ENCODE peak calls at places on chromosomes 3 and 15, in ten cellular contexts. O is stimulated activated CD4-positive, alpha-beta T cell treated with anti-CD3 and anti-CD28 coated beads, Interleukin-2, amount 100 ng/mL, for 4 hours; S is fibroblast of pulmonary artery; K is WTC11; E is PC-3; I is HEK293T; B is heart left ventricle; L is glutamatergic neuron; Y is activated naive CD8-positive, alpha-beta T cell treated with anti-CD3 and anti-CD28 coated beads, Interleukin-2, amount 50 U/mL, for 24 hours; V is NCI-H1436. G is an unnamed sample.

GRCh38 chr3:1552831-1553230 is 460.0 kb downstream of the CNTN6 start:
- DNase-seq in V (no peak), B (no peak), L (no peak), O (no peak), S (no peak), E (no peak), I (no peak), K (no peak), Y (no peak), G (no peak)

GRCh38 chr3:32297366-32297765 is 58.9 kb downstream of the CMTM8 start:
- DNase-seq in B (no peak), Y (peak), S (no peak), K (no peak), E (no peak), I (no peak), V (no peak), L (no peak), O (peak), G (no peak)

GRCh38 chr3:707041-707440 is 385.8 kb upstream of the CNTN6 start:
- DNase-seq in B (no peak), S (no peak), K (no peak), E (no peak), Y (no peak), I (no peak), V (no peak), O (no peak), L (no peak), G (no peak)

GRCh38 chr3:77514766-77515165 is 474.9 kb downstream of the ROBO2 start:
- DNase-seq in B (no peak), S (no peak), O (no peak), E (no peak), K (no peak), I (no peak), V (no peak), L (no peak), Y (no peak), G (no peak)

GRCh38 chr3:25423780-25424179 is 4.3 kb upstream of the RARB start:
- DNase-seq in O (no peak), B (no peak), Y (no peak), I (no peak), K (no peak), E (peak), S (peak), V (no peak), L (no peak), G (no peak)

GRCh38 chr3:58154752-58155449 is 55.9 kb downstream of the DNASE1L3 start:
- DNase-seq in I (no peak), Y (no peak), B (no peak), V (no peak), L (no peak), K (no peak), O (no peak), E (no peak), S (no peak), G (no peak)

GRCh38 chr3:173395073-173395411 is 2.5 kb upstream of the NLGN1 start:
- DNase-seq in K (no peak), Y (no peak), S (no peak), I (no peak), B (no peak), V (no peak), O (no peak), L (no peak), E (peak), G (peak)

GRCh38 chr15:41932511-41932910 is 38.7 kb upstream of the SPTBN5 start:
- DNase-seq in K (no peak), I (no peak), E (no peak), V (no peak), S (no peak), Y (no peak), B (no peak), L (no peak), O (no peak), G (no peak)

GRCh38 chr3:133038089-133038730 is at the start of gene TMEM108:
- DNase-seq in I (peak), B (peak), O (no peak), V (peak), K (peak), S (peak), Y (peak), E (no peak), L (peak), G (no peak)

GRCh38 chr3:126570103-126570541 is 11.4 kb upstream of the C3orf22 start:
- DNase-seq in B (no peak), K (no peak), V (no peak), L (no peak), I (peak), E (no peak), S (no peak), Y (no peak), O (no peak), G (no peak)

GRCh38 chr15:101051291-101052030 is 132.3 kb downstream of the LRRK1 start:
- DNase-seq in E (no peak), L (no peak), V (no peak), Y (no peak), I (no peak), K (no peak), S (no peak), O (no peak), B (no peak), G (no peak)

GRCh38 chr15:75121547-75121946 is 80.1 kb upstream of the C15orf39 start:
- DNase-seq in I (no peak), V (no peak), O (no peak), K (no peak), B (no peak), E (no peak), Y (no peak), S (no peak), L (no peak), G (no peak)

GRCh38 chr3:79337798-79338197 is 430.0 kb downstream of the ROBO1 start:
- DNase-seq in E (no peak), Y (no peak), V (no peak), O (no peak), I (no peak), L (no peak), B (no peak), S (no peak), K (no peak), G (no peak)

GRCh38 chr3:64438837-64439236 is 213.6 kb upstream of the PRICKLE2 start:
- DNase-seq in I (no peak), Y (no peak), S (no peak), O (no peak), B (no peak), V (no peak), K (no peak), E (no peak), L (no peak), G (no peak)

GRCh38 chr3:155676252-155676981 is 68.5 kb downstream of the PLCH1 start:
- DNase-seq in S (peak), L (peak), I (peak), O (no peak), K (peak), Y (no peak), V (no peak), B (no peak), E (peak), G (no peak)

GRCh38 chr3:153162513-153163348 is 705 bp downstream of the RAP2B start:
- DNase-seq in O (peak), Y (peak), L (peak), E (peak), K (peak), V (no peak), I (peak), S (peak), B (peak), G (no peak)

GRCh38 chr3:195139876-195140240 is 131.1 kb downstream of the XXYLT1 start:
- DNase-seq in V (no peak), O (no peak), L (no peak), Y (no peak), K (no peak), E (peak), B (no peak), I (no peak), S (no peak), G (no peak)

GRCh38 chr3:108818404-108818803 is 4.2 kb upstream of the TRAT1 start:
- DNase-seq in B (no peak), L (no peak), Y (peak), S (peak), O (peak), K (peak), I (peak), E (peak), V (peak), G (no peak)

GRCh38 chr3:105580551-105580950 is 213.8 kb downstream of the ALCAM start:
- DNase-seq in V (no peak), K (no peak), L (no peak), E (no peak), B (no peak), S (no peak), Y (no peak), I (no peak), O (no peak), G (no peak)

GRCh38 chr15:74010929-74011540 is 16.5 kb downstream of the PML start:
- DNase-seq in L (no peak), B (no peak), I (no peak), S (peak), K (no peak), E (no peak), O (no peak), V (no peak), Y (no peak), G (no peak)

GRCh38 chr15:65194826-65195541 is 9.8 kb upstream of the CLPX start:
- DNase-seq in V (no peak), O (no peak), K (no peak), E (no peak), S (no peak), Y (no peak), B (no peak), I (no peak), L (no peak), G (no peak)

GRCh38 chr15:43793647-43794046 is 1.5 kb downstream of the SERF2 start:
- DNase-seq in B (no peak), K (no peak), E (no peak), L (no peak), S (no peak), I (no peak), O (no peak), Y (no peak), V (no peak), G (no peak)

GRCh38 chr15:63185206-63185605 is 4.2 kb upstream of the RAB8B start:
- DNase-seq in I (no peak), Y (no peak), S (no peak), O (no peak), B (no peak), V (no peak), E (no peak), L (peak), K (no peak), G (no peak)

GRCh38 chr15:99021669-99022068 is 14.1 kb upstream of the PGPEP1L start:
- DNase-seq in L (no peak), Y (no peak), E (no peak), B (no peak), O (no peak), V (no peak), K (no peak), S (no peak), I (no peak), G (no peak)

GRCh38 chr3:153138267-153139210 is 23.5 kb upstream of the RAP2B start:
- DNase-seq in L (no peak), O (no peak), E (peak), B (no peak), I (no peak), K (no peak), S (peak), V (no peak), Y (peak), G (peak)

GRCh38 chr3:108705045-108705444 is 52.2 kb downstream of the RETNLB start:
- DNase-seq in V (no peak), K (no peak), Y (no peak), E (no peak), O (no peak), I (no peak), S (no peak), L (no peak), B (no peak), G (no peak)

GRCh38 chr3:191237045-191237882 is 38.2 kb downstream of the OSTN start:
- DNase-seq in B (no peak), K (no peak), O (no peak), L (no peak), Y (no peak), E (peak), I (no peak), S (no peak), V (no peak), G (no peak)

GRCh38 chr3:158953131-158953530 is 151.3 kb downstream of the MFSD1 start:
- DNase-seq in B (no peak), I (no peak), K (no peak), E (no peak), Y (no peak), O (no peak), L (no peak), V (no peak), S (no peak), G (no peak)

GRCh38 chr3:195388380-195388779 is 54.4 kb downstream of the ACAP2 start:
- DNase-seq in K (no peak), I (no peak), E (peak), L (no peak), Y (no peak), O (no peak), V (no peak), B (no peak), S (no peak), G (no peak)

GRCh38 chr3:188008582-188009213 is 145.3 kb upstream of the LPP start:
- DNase-seq in E (no peak), Y (no peak), O (no peak), L (no peak), S (no peak), B (no peak), K (no peak), I (no peak), V (no peak), G (no peak)

GRCh38 chr3:186871403-186871924 is 29.0 kb downstream of the ADIPOQ start:
- DNase-seq in B (no peak), K (no peak), O (no peak), E (no peak), L (no peak), I (no peak), V (no peak), S (peak), Y (no peak), G (peak)

GRCh38 chr3:67685499-67685898 is 31.1 kb upstream of the SUCLG2 start:
- DNase-seq in V (no peak), L (no peak), K (no peak), E (no peak), I (no peak), O (no peak), B (no peak), Y (no peak), S (no peak), G (no peak)

GRCh38 chr15:41556657-41557056 is 2.4 kb upstream of the TYRO3 start:
- DNase-seq in L (no peak), O (no peak), S (no peak), Y (no peak), V (no peak), I (no peak), K (no peak), B (no peak), E (no peak), G (no peak)

GRCh38 chr15:59516655-59517461 is 78.9 kb downstream of the FAM81A start:
- DNase-seq in S (no peak), B (no peak), K (no peak), V (no peak), I (no peak), E (no peak), O (no peak), Y (no peak), L (no peak), G (no peak)

GRCh38 chr15:77529394-77530159 is 103.1 kb downstream of the LINGO1 start:
- DNase-seq in E (no peak), L (no peak), V (no peak), Y (no peak), B (peak), K (peak), S (no peak), O (no peak), I (no peak), G (no peak)

GRCh38 chr3:184502123-184502667 is 59.4 kb upstream of the EPHB3 start:
- DNase-seq in I (no peak), L (no peak), E (no peak), V (no peak), B (no peak), K (no peak), S (no peak), Y (no peak), O (no peak), G (no peak)

G was measured in glomerular endothelial cell.